ENCODE peak calls at places on chromosome 15, in ten cellular contexts. One of them, this sample, is unnamed.

GRCh38 chr15:96340611-96341464 is 10.3 kb downstream of the NR2F2 start:
- DNase-seq in dorsolateral prefrontal cortex: no peak
- DNase-seq in choroid plexus epithelial cell: peak
- DNase-seq in foreskin fibroblast: no peak
- DNase-seq in CD8-positive, alpha-beta T cell: no peak
- DNase-seq in fibroblast of mammary gland: peak
- DNase-seq in iPS DF 6.9: no peak
- DNase-seq in mesenchymal stem cell: peak
- DNase-seq in heart right ventricle: no peak
- DNase-seq in skeletal muscle cell: no peak
- DNase-seq in this sample: peak

GRCh38 chr15:69634860-69635259 is 182.2 kb downstream of the RPLP1 start:
- DNase-seq in dorsolateral prefrontal cortex: no peak
- DNase-seq in choroid plexus epithelial cell: no peak
- DNase-seq in foreskin fibroblast: no peak
- DNase-seq in CD8-positive, alpha-beta T cell: no peak
- DNase-seq in fibroblast of mammary gland: no peak
- DNase-seq in iPS DF 6.9: no peak
- DNase-seq in mesenchymal stem cell: no peak
- DNase-seq in heart right ventricle: no peak
- DNase-seq in skeletal muscle cell: no peak
- DNase-seq in this sample: no peak

GRCh38 chr15:25717861-25718504 is 145.1 kb downstream of the ATP10A start:
- DNase-seq in dorsolateral prefrontal cortex: peak
- DNase-seq in choroid plexus epithelial cell: no peak
- DNase-seq in foreskin fibroblast: no peak
- DNase-seq in CD8-positive, alpha-beta T cell: no peak
- DNase-seq in fibroblast of mammary gland: no peak
- DNase-seq in iPS DF 6.9: no peak
- DNase-seq in mesenchymal stem cell: no peak
- DNase-seq in heart right ventricle: no peak
- DNase-seq in skeletal muscle cell: no peak
- DNase-seq in this sample: peak

GRCh38 chr15:89444855-89445254 is 51.5 kb downstream of the RHCG start:
- DNase-seq in dorsolateral prefrontal cortex: no peak
- DNase-seq in choroid plexus epithelial cell: no peak
- DNase-seq in foreskin fibroblast: no peak
- DNase-seq in CD8-positive, alpha-beta T cell: no peak
- DNase-seq in fibroblast of mammary gland: no peak
- DNase-seq in iPS DF 6.9: no peak
- DNase-seq in mesenchymal stem cell: no peak
- DNase-seq in heart right ventricle: no peak
- DNase-seq in skeletal muscle cell: no peak
- DNase-seq in this sample: no peak

GRCh38 chr15:91099616-91100560 is at the start of gene SV2B:
- DNase-seq in dorsolateral prefrontal cortex: peak
- DNase-seq in choroid plexus epithelial cell: peak
- DNase-seq in foreskin fibroblast: peak
- DNase-seq in CD8-positive, alpha-beta T cell: no peak
- DNase-seq in fibroblast of mammary gland: peak
- DNase-seq in iPS DF 6.9: no peak
- DNase-seq in mesenchymal stem cell: peak
- DNase-seq in heart right ventricle: peak
- DNase-seq in skeletal muscle cell: peak
- DNase-seq in this sample: no peak

GRCh38 chr15:56365075-56365711 is at the start of gene TEX9:
- DNase-seq in dorsolateral prefrontal cortex: peak
- DNase-seq in choroid plexus epithelial cell: peak
- DNase-seq in foreskin fibroblast: peak
- DNase-seq in CD8-positive, alpha-beta T cell: peak
- DNase-seq in fibroblast of mammary gland: peak
- DNase-seq in iPS DF 6.9: peak
- DNase-seq in mesenchymal stem cell: peak
- DNase-seq in heart right ventricle: peak
- DNase-seq in skeletal muscle cell: peak
- DNase-seq in this sample: peak

GRCh38 chr15:92891533-92892200 is 8.5 kb upstream of the CHD2 start:
- DNase-seq in dorsolateral prefrontal cortex: no peak
- DNase-seq in choroid plexus epithelial cell: no peak
- DNase-seq in foreskin fibroblast: no peak
- DNase-seq in CD8-positive, alpha-beta T cell: no peak
- DNase-seq in fibroblast of mammary gland: no peak
- DNase-seq in iPS DF 6.9: no peak
- DNase-seq in mesenchymal stem cell: no peak
- DNase-seq in heart right ventricle: no peak
- DNase-seq in skeletal muscle cell: no peak
- DNase-seq in this sample: no peak

GRCh38 chr15:99536422-99537033 is 29.3 kb upstream of the MEF2A start:
- DNase-seq in dorsolateral prefrontal cortex: no peak
- DNase-seq in choroid plexus epithelial cell: peak
- DNase-seq in foreskin fibroblast: peak
- DNase-seq in CD8-positive, alpha-beta T cell: no peak
- DNase-seq in fibroblast of mammary gland: peak
- DNase-seq in iPS DF 6.9: no peak
- DNase-seq in mesenchymal stem cell: peak
- DNase-seq in heart right ventricle: peak
- DNase-seq in skeletal muscle cell: no peak
- DNase-seq in this sample: peak

GRCh38 chr15:63218114-63218808 is 28.9 kb downstream of the RAB8B start:
- DNase-seq in dorsolateral prefrontal cortex: no peak
- DNase-seq in choroid plexus epithelial cell: peak
- DNase-seq in foreskin fibroblast: peak
- DNase-seq in CD8-positive, alpha-beta T cell: no peak
- DNase-seq in fibroblast of mammary gland: peak
- DNase-seq in iPS DF 6.9: no peak
- DNase-seq in mesenchymal stem cell: peak
- DNase-seq in heart right ventricle: no peak
- DNase-seq in skeletal muscle cell: no peak
- DNase-seq in this sample: no peak

GRCh38 chr15:58551764-58552504 is 120.1 kb downstream of the LIPC start:
- DNase-seq in dorsolateral prefrontal cortex: no peak
- DNase-seq in choroid plexus epithelial cell: peak
- DNase-seq in foreskin fibroblast: peak
- DNase-seq in CD8-positive, alpha-beta T cell: no peak
- DNase-seq in fibroblast of mammary gland: peak
- DNase-seq in iPS DF 6.9: no peak
- DNase-seq in mesenchymal stem cell: peak
- DNase-seq in heart right ventricle: no peak
- DNase-seq in skeletal muscle cell: peak
- DNase-seq in this sample: no peak

GRCh38 chr15:90883971-90884718 is at the start of gene FES:
- DNase-seq in dorsolateral prefrontal cortex: no peak
- DNase-seq in choroid plexus epithelial cell: peak
- DNase-seq in foreskin fibroblast: no peak
- DNase-seq in CD8-positive, alpha-beta T cell: no peak
- DNase-seq in fibroblast of mammary gland: no peak
- DNase-seq in iPS DF 6.9: no peak
- DNase-seq in mesenchymal stem cell: peak
- DNase-seq in heart right ventricle: peak
- DNase-seq in skeletal muscle cell: no peak
- DNase-seq in this sample: peak

GRCh38 chr15:52113708-52114107 is 1.1 kb upstream of the BCL2L10 start:
- DNase-seq in dorsolateral prefrontal cortex: no peak
- DNase-seq in choroid plexus epithelial cell: no peak
- DNase-seq in foreskin fibroblast: no peak
- DNase-seq in CD8-positive, alpha-beta T cell: no peak
- DNase-seq in fibroblast of mammary gland: no peak
- DNase-seq in iPS DF 6.9: no peak
- DNase-seq in mesenchymal stem cell: no peak
- DNase-seq in heart right ventricle: no peak
- DNase-seq in skeletal muscle cell: no peak
- DNase-seq in this sample: no peak

GRCh38 chr15:52113246-52113645 is 671 bp upstream of the BCL2L10 start:
- DNase-seq in dorsolateral prefrontal cortex: no peak
- DNase-seq in choroid plexus epithelial cell: peak
- DNase-seq in foreskin fibroblast: no peak
- DNase-seq in CD8-positive, alpha-beta T cell: no peak
- DNase-seq in fibroblast of mammary gland: peak
- DNase-seq in iPS DF 6.9: no peak
- DNase-seq in mesenchymal stem cell: no peak
- DNase-seq in heart right ventricle: no peak
- DNase-seq in skeletal muscle cell: peak
- DNase-seq in this sample: no peak

GRCh38 chr15:52112203-52112750 is 298 bp downstream of the BCL2L10 start:
- DNase-seq in dorsolateral prefrontal cortex: no peak
- DNase-seq in choroid plexus epithelial cell: no peak
- DNase-seq in foreskin fibroblast: no peak
- DNase-seq in CD8-positive, alpha-beta T cell: peak
- DNase-seq in fibroblast of mammary gland: no peak
- DNase-seq in iPS DF 6.9: no peak
- DNase-seq in mesenchymal stem cell: no peak
- DNase-seq in heart right ventricle: no peak
- DNase-seq in skeletal muscle cell: no peak
- DNase-seq in this sample: no peak

GRCh38 chr15:52109559-52110451 is 2.8 kb downstream of the BCL2L10 start:
- DNase-seq in dorsolateral prefrontal cortex: no peak
- DNase-seq in choroid plexus epithelial cell: no peak
- DNase-seq in foreskin fibroblast: no peak
- DNase-seq in CD8-positive, alpha-beta T cell: no peak
- DNase-seq in fibroblast of mammary gland: no peak
- DNase-seq in iPS DF 6.9: no peak
- DNase-seq in mesenchymal stem cell: no peak
- DNase-seq in heart right ventricle: no peak
- DNase-seq in skeletal muscle cell: no peak
- DNase-seq in this sample: no peak

DNA sequence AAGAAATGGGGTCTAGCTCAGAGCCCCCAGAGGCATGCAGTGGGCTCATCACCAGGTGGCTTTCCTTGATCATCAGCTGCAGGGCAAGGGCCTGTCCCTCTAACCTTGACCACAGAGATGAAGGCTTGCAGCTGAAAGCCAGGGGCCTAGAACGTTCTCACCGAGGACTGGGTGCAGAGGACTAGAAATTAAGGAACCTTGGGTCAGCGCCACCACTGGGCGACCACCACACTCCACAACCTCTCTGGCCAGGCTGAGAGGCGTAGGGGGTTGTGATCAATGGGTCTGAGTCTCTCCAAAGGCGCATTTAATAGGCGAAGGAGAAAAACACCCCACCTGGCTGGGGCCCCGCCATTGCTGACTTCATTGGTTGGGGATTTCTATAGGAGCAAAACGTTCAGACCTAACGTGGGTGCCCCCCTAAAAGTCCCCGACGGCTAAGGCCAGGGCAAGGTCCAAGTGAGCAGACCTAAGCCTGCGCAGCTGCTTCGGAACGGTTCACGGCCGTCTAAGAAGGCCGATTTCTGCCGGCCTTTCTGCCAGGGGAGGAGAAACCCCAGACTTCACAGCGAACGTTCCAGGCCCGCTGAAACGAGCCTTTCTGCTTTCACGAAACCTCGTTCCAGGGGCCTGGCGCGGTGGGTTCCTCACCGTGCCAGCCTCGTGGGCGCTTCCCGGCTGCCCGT is 915 bp downstream of the BCL2L10 start:
- DNase-seq in dorsolateral prefrontal cortex: no peak
- DNase-seq in choroid plexus epithelial cell: no peak
- DNase-seq in foreskin fibroblast: no peak
- DNase-seq in CD8-positive, alpha-beta T cell: no peak
- DNase-seq in fibroblast of mammary gland: no peak
- DNase-seq in iPS DF 6.9: no peak
- DNase-seq in mesenchymal stem cell: no peak
- DNase-seq in heart right ventricle: no peak
- DNase-seq in skeletal muscle cell: no peak
- DNase-seq in this sample: no peak
- H3K4me3 ChIP-seq in dorsolateral prefrontal cortex: peak
- H3K4me3 ChIP-seq in choroid plexus epithelial cell: peak
- H3K4me3 ChIP-seq in foreskin fibroblast: peak
- H3K4me3 ChIP-seq in CD8-positive, alpha-beta T cell: peak
- H3K4me3 ChIP-seq in fibroblast of mammary gland: no peak
- H3K4me3 ChIP-seq in iPS DF 6.9: peak
- H3K4me3 ChIP-seq in mesenchymal stem cell: peak
- H3K4me3 ChIP-seq in heart right ventricle: peak
- H3K4me3 ChIP-seq in skeletal muscle cell: peak
- H3K4me3 ChIP-seq in this sample: peak

GRCh38 chr15:73336756-73337155 is 32.0 kb downstream of the HCN4 start:
- DNase-seq in dorsolateral prefrontal cortex: no peak
- DNase-seq in choroid plexus epithelial cell: no peak
- DNase-seq in foreskin fibroblast: no peak
- DNase-seq in CD8-positive, alpha-beta T cell: no peak
- DNase-seq in fibroblast of mammary gland: no peak
- DNase-seq in iPS DF 6.9: no peak
- DNase-seq in mesenchymal stem cell: no peak
- DNase-seq in heart right ventricle: no peak
- DNase-seq in skeletal muscle cell: no peak
- DNase-seq in this sample: no peak
- H3K4me3 ChIP-seq in dorsolateral prefrontal cortex: no peak
- H3K4me3 ChIP-seq in choroid plexus epithelial cell: no peak
- H3K4me3 ChIP-seq in foreskin fibroblast: no peak
- H3K4me3 ChIP-seq in CD8-positive, alpha-beta T cell: no peak
- H3K4me3 ChIP-seq in fibroblast of mammary gland: no peak
- H3K4me3 ChIP-seq in iPS DF 6.9: no peak
- H3K4me3 ChIP-seq in mesenchymal stem cell: no peak
- H3K4me3 ChIP-seq in heart right ventricle: no peak
- H3K4me3 ChIP-seq in skeletal muscle cell: no peak
- H3K4me3 ChIP-seq in this sample: no peak

DNA sequence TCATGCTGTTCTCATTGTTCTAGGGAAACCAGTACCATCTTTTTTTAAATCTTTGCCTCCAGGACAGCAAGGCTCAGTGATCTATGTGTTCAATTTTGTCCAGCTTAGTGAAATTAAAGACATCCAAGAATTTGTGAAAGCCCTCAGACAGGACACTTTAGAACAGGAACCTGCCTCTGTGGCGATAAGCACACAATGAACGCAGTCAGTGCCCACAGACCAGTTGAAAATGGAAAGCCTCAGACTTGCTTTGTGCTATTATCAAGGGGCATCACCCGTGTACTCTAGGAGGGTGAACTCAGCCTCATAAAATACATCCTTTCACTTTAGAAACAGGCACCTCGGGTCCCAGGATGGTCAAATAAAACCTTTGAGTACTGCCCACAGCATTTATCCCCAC is 20.1 kb downstream of the EID1 start:
- DNase-seq in dorsolateral prefrontal cortex: no peak
- DNase-seq in choroid plexus epithelial cell: no peak
- DNase-seq in foreskin fibroblast: no peak
- DNase-seq in CD8-positive, alpha-beta T cell: no peak
- DNase-seq in fibroblast of mammary gland: no peak
- DNase-seq in iPS DF 6.9: no peak
- DNase-seq in mesenchymal stem cell: no peak
- DNase-seq in heart right ventricle: no peak
- DNase-seq in skeletal muscle cell: no peak
- DNase-seq in this sample: no peak
- H3K4me3 ChIP-seq in dorsolateral prefrontal cortex: no peak
- H3K4me3 ChIP-seq in choroid plexus epithelial cell: no peak
- H3K4me3 ChIP-seq in foreskin fibroblast: no peak
- H3K4me3 ChIP-seq in CD8-positive, alpha-beta T cell: no peak
- H3K4me3 ChIP-seq in fibroblast of mammary gland: no peak
- H3K4me3 ChIP-seq in iPS DF 6.9: no peak
- H3K4me3 ChIP-seq in mesenchymal stem cell: peak
- H3K4me3 ChIP-seq in heart right ventricle: no peak
- H3K4me3 ChIP-seq in skeletal muscle cell: no peak
- H3K4me3 ChIP-seq in this sample: no peak

DNA sequence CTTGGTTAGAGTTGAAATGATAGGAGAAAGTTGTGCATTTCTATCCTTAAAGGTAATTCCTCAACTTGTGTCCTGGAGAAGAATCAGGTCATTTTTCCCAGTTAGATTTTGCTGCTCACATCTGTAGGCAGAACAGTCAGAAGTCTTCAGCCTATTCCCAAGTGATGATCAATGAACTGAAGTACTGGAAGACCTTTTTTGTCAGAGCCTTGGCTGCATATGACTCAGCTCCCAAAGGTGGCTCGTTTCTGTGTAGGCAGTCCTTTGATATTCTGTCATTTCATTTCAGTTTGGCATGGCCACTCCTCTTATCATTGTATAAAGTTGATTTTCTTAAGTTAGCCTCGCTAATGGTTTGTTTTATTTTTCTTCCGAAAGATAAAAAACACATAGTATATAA is 90.7 kb downstream of the KLHL25 start:
- DNase-seq in dorsolateral prefrontal cortex: no peak
- DNase-seq in choroid plexus epithelial cell: no peak
- DNase-seq in foreskin fibroblast: peak
- DNase-seq in CD8-positive, alpha-beta T cell: no peak
- DNase-seq in fibroblast of mammary gland: peak
- DNase-seq in iPS DF 6.9: no peak
- DNase-seq in mesenchymal stem cell: peak
- DNase-seq in heart right ventricle: no peak
- DNase-seq in skeletal muscle cell: no peak
- DNase-seq in this sample: no peak
- H3K4me3 ChIP-seq in dorsolateral prefrontal cortex: no peak
- H3K4me3 ChIP-seq in choroid plexus epithelial cell: no peak
- H3K4me3 ChIP-seq in foreskin fibroblast: no peak
- H3K4me3 ChIP-seq in CD8-positive, alpha-beta T cell: no peak
- H3K4me3 ChIP-seq in fibroblast of mammary gland: no peak
- H3K4me3 ChIP-seq in iPS DF 6.9: no peak
- H3K4me3 ChIP-seq in mesenchymal stem cell: no peak
- H3K4me3 ChIP-seq in heart right ventricle: no peak
- H3K4me3 ChIP-seq in skeletal muscle cell: no peak
- H3K4me3 ChIP-seq in this sample: no peak

This sample was measured in aorta.